ENCODE peak calls at places on chromosome 17, in five cellular contexts. G is lower leg skin, O is suprapubic skin, H is esophagus squamous epithelium, P is GM12878. Z is an unnamed sample.

GRCh38 chr17:61436273-61436672 is 15.9 kb upstream of the TBX4 start:
- DNase-seq in P (no peak), O (no peak), G (no peak), H (no peak), Z (no peak)

GRCh38 chr17:40952675-40953074 is 14.1 kb downstream of the KRT39 start:
- DNase-seq in H (no peak), P (no peak), G (no peak), O (no peak), Z (no peak)

GRCh38 chr17:42536372-42537155 is 523 bp downstream of the NAGLU start:
- DNase-seq in H (no peak), O (peak), P (no peak), G (peak), Z (peak)

GRCh38 chr17:9150407-9151090 is 129.2 kb downstream of the NTN1 start:
- DNase-seq in O (no peak), G (no peak), H (no peak), P (no peak), Z (no peak)

GRCh38 chr17:80992077-80992947 is 671 bp downstream of the CHMP6 start:
- DNase-seq in O (peak), G (no peak), H (no peak), P (no peak), Z (no peak)

GRCh38 chr17:15408803-15409202 is 58.6 kb downstream of the CDRT4 start:
- DNase-seq in P (no peak), O (no peak), G (no peak), H (no peak), Z (no peak)

GRCh38 chr17:73203135-73203787 is 10.4 kb downstream of the COG1 start:
- DNase-seq in O (no peak), G (no peak), P (no peak), H (no peak), Z (no peak)

GRCh38 chr17:41339571-41340169 is 11.0 kb downstream of the KRT33A start:
- DNase-seq in H (no peak), P (no peak), G (no peak), O (no peak), Z (no peak)

GRCh38 chr17:5531019-5531418 is 44.7 kb downstream of the MIS12 start:
- DNase-seq in H (no peak), G (no peak), P (no peak), O (no peak), Z (no peak)

GRCh38 chr17:59366773-59367656 is 35.6 kb downstream of the YPEL2 start:
- DNase-seq in H (no peak), O (no peak), P (no peak), G (no peak), Z (no peak)

GRCh38 chr17:37708616-37709212 is 36.1 kb downstream of the HNF1B start:
- DNase-seq in H (no peak), O (no peak), G (no peak), P (no peak), Z (peak)

GRCh38 chr17:30716461-30717289 is 107.8 kb downstream of the CRLF3 start:
- DNase-seq in G (no peak), P (no peak), O (peak), H (no peak), Z (no peak)

GRCh38 chr17:79338142-79338541 is 263.5 kb downstream of the ENGASE start:
- DNase-seq in G (no peak), H (no peak), P (no peak), O (no peak), Z (no peak)

GRCh38 chr17:956905-957304 is 22.7 kb downstream of the NXN start:
- DNase-seq in G (no peak), O (no peak), H (no peak), P (no peak), Z (no peak)
- TF ChIP-seq POLR2A in G (no peak), O (no peak), H (no peak), P (no peak), Z (no peak)

GRCh38 chr17:55238197-55238930 is 26.4 kb upstream of the HLF start:
- DNase-seq in P (peak), G (peak), O (peak), H (peak), Z (peak)
- TF ChIP-seq POLR2A in P (peak), G (no peak), O (no peak), H (no peak), Z (peak)

GRCh38 chr17:56910509-56911235 is 3.2 kb downstream of the TRIM25 start:
- DNase-seq in H (no peak), G (no peak), O (no peak), P (no peak), Z (no peak)
- TF ChIP-seq POLR2A in H (no peak), G (no peak), O (no peak), P (no peak), Z (no peak)

GRCh38 chr17:35540589-35541404 is 3.3 kb upstream of the SLFN12L start:
- DNase-seq in P (no peak), H (peak), G (peak), O (no peak), Z (peak)
- TF ChIP-seq POLR2A in P (peak), H (no peak), G (no peak), O (no peak), Z (no peak)

GRCh38 chr17:74840989-74841666 is 18.6 kb downstream of the GRIN2C start:
- DNase-seq in P (no peak), O (no peak), G (peak), H (no peak), Z (no peak)

GRCh38 chr17:74842146-74842598 is 17.5 kb downstream of the GRIN2C start:
- DNase-seq in P (no peak), H (no peak), G (no peak), O (no peak), Z (no peak)

GRCh38 chr17:74840500-74840899 is 19.2 kb downstream of the GRIN2C start:
- DNase-seq in H (no peak), G (no peak), P (no peak), O (no peak), Z (no peak)

GRCh38 chr17:74843352-74843627 is 16.4 kb downstream of the GRIN2C start:
- DNase-seq in P (no peak), O (no peak), H (no peak), G (no peak), Z (no peak)

GRCh38 chr17:74842599-74843351 is 16.9 kb downstream of the GRIN2C start:
- DNase-seq in G (no peak), O (no peak), H (no peak), P (no peak), Z (no peak)
- TF ChIP-seq POLR2A in G (no peak), O (no peak), H (no peak), P (no peak), Z (no peak)

Z was measured in H54.